ENCODE peak calls at places on chromosome 9, in five cellular contexts. H is ELR; J is activated CD4-positive, alpha-beta T cell treated with anti-CD3 and anti-CD28 coated beads for 4 hours; U is NCI-H1105 treated with DMSO at 0.1 percent for 48 hours; Z is tibial nerve. G is an unnamed sample.

GRCh38 chr9:33416996-33417395 is 14.6 kb upstream of the AQP7 start:
- DNase-seq in H (no peak), J (peak), U (no peak), Z (no peak), G (no peak)

GRCh38 chr9:129319938-129320481 is 141.9 kb upstream of the IER5L start:
- DNase-seq in H (no peak), J (no peak), U (no peak), Z (peak), G (no peak)

GRCh38 chr9:33446507-33447403 is 638 bp downstream of the AQP3 start:
- DNase-seq in H (peak), J (peak), U (peak), Z (no peak), G (peak)

GRCh38 chr9:127569819-127570401 is 42.2 kb upstream of the STXBP1 start:
- DNase-seq in H (peak), J (no peak), U (no peak), Z (no peak), G (peak)

GRCh38 chr9:134489621-134490380 is 151.8 kb upstream of the COL5A1 start:
- DNase-seq in H (no peak), J (no peak), U (no peak), Z (peak), G (no peak)

GRCh38 chr9:128920381-128921058 is at the start of gene PHYHD1:
- DNase-seq in H (peak), J (no peak), U (no peak), Z (peak), G (no peak)

GRCh38 chr9:80097476-80097875 is 525.7 kb downstream of the TLE4 start:
- DNase-seq in H (no peak), J (no peak), U (no peak), Z (no peak), G (no peak)

GRCh38 chr9:95150903-95151302 is 166.6 kb downstream of the FANCC start:
- DNase-seq in H (no peak), J (no peak), U (no peak), Z (no peak), G (no peak)

GRCh38 chr9:107566596-107566995 is 77.0 kb upstream of the KLF4 start:
- DNase-seq in H (no peak), J (no peak), U (no peak), Z (no peak), G (no peak)

GRCh38 chr9:76699966-76700365 is 64.3 kb upstream of the PCA3 start:
- DNase-seq in H (no peak), J (no peak), U (no peak), Z (no peak), G (no peak)

GRCh38 chr9:97938081-97938644 is at the start of gene HEMGN:
- DNase-seq in H (no peak), J (no peak), U (no peak), Z (no peak), G (no peak)

GRCh38 chr9:128921881-128922763 is 1.3 kb downstream of the PHYHD1 start:
- DNase-seq in H (peak), J (no peak), U (no peak), Z (peak), G (no peak)

GRCh38 chr9:71762900-71763653 is 5.2 kb downstream of the CEMIP2 start:
- DNase-seq in H (peak), J (no peak), U (no peak), Z (no peak), G (no peak)

GRCh38 chr9:85248514-85249312 is 493.0 kb downstream of the AGTPBP1 start:
- DNase-seq in H (peak), J (no peak), U (no peak), Z (no peak), G (no peak)

GRCh38 chr9:131382850-131383729 is 10.8 kb upstream of the PRRC2B start:
- DNase-seq in H (peak), J (no peak), U (peak), Z (no peak), G (peak)

GRCh38 chr9:18877984-18878383 is 155.0 kb downstream of the SAXO1 start:
- DNase-seq in H (no peak), J (no peak), U (no peak), Z (no peak), G (no peak)